ENCODE peak calls at places on chromosomes 5 and 9, in nine cellular contexts. W is sigmoid colon, M is fibroblast of the aortic adventitia, Z is BJ, B is astrocyte of the spinal cord, R is gastrocnemius medialis, I is neural progenitor cell, C is pancreas, L is A549. E is an unnamed sample.

GRCh38 chr5:180098991-180099732 is 27.6 kb upstream of the RNF130 start:
- DNase-seq in W (no peak), L (no peak), B (no peak), M (no peak), Z (no peak), I (no peak), C (no peak), R (no peak), E (no peak)

GRCh38 chr9:133238272-133238850 is 29.3 kb upstream of the OBP2B start:
- DNase-seq in M (no peak), C (peak), R (peak), I (peak), W (peak), L (peak), Z (no peak), B (peak), E (peak)

GRCh38 chr5:8081179-8081578 is 212.2 kb downstream of the MTRR start:
- DNase-seq in M (no peak), I (no peak), R (no peak), C (no peak), L (no peak), B (no peak), Z (no peak), W (no peak), E (no peak)

GRCh38 chr5:142821027-142821732 is 51.0 kb downstream of the ARHGAP26 start:
- DNase-seq in L (no peak), C (no peak), Z (no peak), R (no peak), I (no peak), W (no peak), B (no peak), M (no peak), E (no peak)

GRCh38 chr9:116644099-116644688 is 42.9 kb upstream of the TRIM32 start:
- DNase-seq in C (no peak), B (peak), L (no peak), I (no peak), M (peak), Z (peak), W (no peak), R (no peak), E (no peak)

GRCh38 chr5:156528673-156529072 is 201.7 kb downstream of the SGCD start:
- DNase-seq in I (no peak), M (no peak), B (no peak), R (no peak), W (no peak), C (no peak), Z (no peak), L (no peak), E (no peak)

GRCh38 chr5:122774861-122775712 is at the start of gene SNX2:
- DNase-seq in I (peak), M (peak), R (peak), Z (peak), L (peak), C (peak), W (peak), B (peak), E (peak)

GRCh38 chr5:16763211-16763610 is 146.4 kb upstream of the RETREG1 start:
- DNase-seq in M (no peak), Z (no peak), W (no peak), R (no peak), L (no peak), I (no peak), C (no peak), B (no peak), E (no peak)

GRCh38 chr9:96186601-96187011 is 115.4 kb downstream of the HSD17B3 start:
- DNase-seq in W (peak), I (peak), Z (no peak), M (no peak), C (no peak), R (no peak), L (no peak), B (peak), E (peak)

GRCh38 chr9:126916909-126917308 is 2.3 kb downstream of the RALGPS1 start:
- DNase-seq in W (no peak), L (no peak), Z (no peak), M (no peak), I (peak), B (no peak), R (no peak), C (no peak), E (no peak)

GRCh38 chr5:52077941-52078825 is 694.9 kb downstream of the ISL1 start:
- DNase-seq in C (no peak), L (no peak), R (no peak), B (no peak), Z (no peak), I (peak), M (no peak), W (no peak), E (no peak)

GRCh38 chr9:83043583-83043982 is 19.4 kb downstream of the RASEF start:
- DNase-seq in M (no peak), I (no peak), B (peak), W (no peak), C (no peak), R (no peak), L (no peak), Z (peak), E (no peak)

GRCh38 chr5:108418172-108418571 is 36.3 kb upstream of the FBXL17 start:
- DNase-seq in I (no peak), R (peak), Z (no peak), W (peak), C (no peak), M (no peak), B (no peak), L (no peak), E (no peak)

GRCh38 chr9:130039504-130040147 is 3.4 kb downstream of the FNBP1 start:
- DNase-seq in M (peak), B (no peak), I (peak), Z (no peak), W (no peak), C (no peak), R (no peak), L (no peak), E (no peak)

GRCh38 chr5:33470544-33470943 is 29.8 kb downstream of the TARS1 start:
- DNase-seq in M (peak), R (no peak), B (peak), C (peak), L (peak), Z (no peak), I (peak), W (no peak), E (peak)

GRCh38 chr9:21872696-21873095 is 70.3 kb downstream of the MTAP start:
- DNase-seq in L (no peak), I (no peak), R (no peak), W (no peak), M (no peak), C (no peak), Z (no peak), B (no peak), E (no peak)

GRCh38 chr5:145587308-145588071 is 247.7 kb downstream of the PRELID2 start:
- DNase-seq in R (no peak), I (no peak), C (peak), M (peak), L (peak), W (no peak), Z (peak), B (peak), E (peak)

GRCh38 chr9:69622664-69623063 is 49.5 kb downstream of the APBA1 start:
- DNase-seq in L (no peak), R (no peak), C (no peak), B (peak), Z (no peak), M (peak), W (no peak), I (no peak), E (no peak)

GRCh38 chr5:6885581-6885980 is 172.3 kb downstream of the TENT4A start:
- DNase-seq in Z (no peak), I (no peak), R (no peak), C (no peak), L (no peak), B (no peak), M (no peak), W (no peak), E (no peak)

GRCh38 chr5:145980718-145981117 is 44.3 kb downstream of the SH3RF2 start:
- DNase-seq in Z (no peak), L (no peak), C (no peak), M (no peak), W (no peak), R (no peak), I (no peak), B (no peak), E (no peak)

GRCh38 chr9:133566817-133567216 is 32.3 kb downstream of the ADAMTSL2 start:
- DNase-seq in R (no peak), B (no peak), C (no peak), W (no peak), Z (no peak), I (no peak), L (no peak), M (no peak), E (no peak)

GRCh38 chr9:78215706-78216105 is 20.2 kb upstream of the CEP78 start:
- DNase-seq in L (no peak), I (no peak), C (no peak), Z (peak), M (peak), W (no peak), B (no peak), R (no peak), E (no peak)

GRCh38 chr5:6728011-6728794 is 15.0 kb downstream of the TENT4A start:
- DNase-seq in I (peak), C (no peak), M (no peak), Z (no peak), L (no peak), W (no peak), R (no peak), B (no peak), E (no peak)

GRCh38 chr5:80976985-80977384 is 16.8 kb downstream of the RASGRF2 start:
- DNase-seq in C (no peak), L (no peak), B (no peak), I (no peak), Z (no peak), M (no peak), R (no peak), W (no peak), E (no peak)

GRCh38 chr9:109161471-109161870 is 5.6 kb downstream of the FRRS1L start:
- DNase-seq in M (no peak), C (no peak), I (no peak), R (no peak), B (no peak), Z (no peak), L (no peak), W (no peak), E (no peak)

GRCh38 chr5:56535347-56535746 is 280.0 kb upstream of the MAP3K1 start:
- DNase-seq in R (no peak), L (no peak), C (no peak), W (no peak), M (no peak), I (no peak), B (no peak), Z (no peak), E (no peak)

GRCh38 chr5:159091051-159091450 is 8.7 kb downstream of the EBF1 start:
- DNase-seq in B (no peak), R (no peak), W (no peak), C (no peak), I (no peak), M (peak), Z (no peak), L (no peak), E (no peak)

GRCh38 chr5:31232273-31232888 is 38.9 kb downstream of the CDH6 start:
- DNase-seq in C (no peak), M (peak), Z (no peak), L (peak), B (peak), I (peak), W (no peak), R (no peak), E (peak)

GRCh38 chr9:134738869-134739659 is 97.5 kb downstream of the COL5A1 start:
- DNase-seq in L (peak), B (peak), Z (no peak), W (peak), C (peak), I (peak), M (peak), R (peak), E (peak)

DNA sequence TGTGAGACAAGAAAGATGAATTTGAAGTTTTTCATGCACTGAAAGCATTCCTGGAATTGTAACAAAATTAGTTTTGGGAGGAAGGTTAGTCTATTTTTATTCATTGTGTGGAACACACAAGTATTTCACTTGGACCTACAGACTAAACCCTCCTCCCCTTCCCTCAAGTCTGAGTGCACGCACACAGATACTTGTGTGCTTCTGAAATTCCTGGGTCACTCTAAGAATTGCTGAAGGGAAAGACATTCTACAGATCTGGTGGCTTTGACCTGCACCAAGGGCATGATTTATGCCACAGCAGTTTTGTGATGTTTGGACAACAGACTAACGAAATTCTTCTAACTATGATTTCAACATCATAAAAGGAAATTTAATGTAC is 150.5 kb downstream of the ARL15 start:
- DNase-seq in C (no peak), R (no peak), Z (no peak), L (no peak), W (no peak), B (no peak), M (peak), I (no peak), E (no peak)
- TF ChIP-seq CTCF in C (no peak), R (no peak), Z (no peak), L (no peak), W (no peak), B (no peak), M (no peak), I (no peak), E (no peak)

GRCh38 chr9:10479172-10479571 is 133.6 kb downstream of the PTPRD start:
- DNase-seq in C (no peak), W (no peak), I (peak), B (peak), R (no peak), M (no peak), L (no peak), Z (no peak), E (no peak)
- TF ChIP-seq CTCF in C (no peak), W (no peak), I (peak), B (peak), R (no peak), M (peak), L (no peak), Z (no peak), E (no peak)

DNA sequence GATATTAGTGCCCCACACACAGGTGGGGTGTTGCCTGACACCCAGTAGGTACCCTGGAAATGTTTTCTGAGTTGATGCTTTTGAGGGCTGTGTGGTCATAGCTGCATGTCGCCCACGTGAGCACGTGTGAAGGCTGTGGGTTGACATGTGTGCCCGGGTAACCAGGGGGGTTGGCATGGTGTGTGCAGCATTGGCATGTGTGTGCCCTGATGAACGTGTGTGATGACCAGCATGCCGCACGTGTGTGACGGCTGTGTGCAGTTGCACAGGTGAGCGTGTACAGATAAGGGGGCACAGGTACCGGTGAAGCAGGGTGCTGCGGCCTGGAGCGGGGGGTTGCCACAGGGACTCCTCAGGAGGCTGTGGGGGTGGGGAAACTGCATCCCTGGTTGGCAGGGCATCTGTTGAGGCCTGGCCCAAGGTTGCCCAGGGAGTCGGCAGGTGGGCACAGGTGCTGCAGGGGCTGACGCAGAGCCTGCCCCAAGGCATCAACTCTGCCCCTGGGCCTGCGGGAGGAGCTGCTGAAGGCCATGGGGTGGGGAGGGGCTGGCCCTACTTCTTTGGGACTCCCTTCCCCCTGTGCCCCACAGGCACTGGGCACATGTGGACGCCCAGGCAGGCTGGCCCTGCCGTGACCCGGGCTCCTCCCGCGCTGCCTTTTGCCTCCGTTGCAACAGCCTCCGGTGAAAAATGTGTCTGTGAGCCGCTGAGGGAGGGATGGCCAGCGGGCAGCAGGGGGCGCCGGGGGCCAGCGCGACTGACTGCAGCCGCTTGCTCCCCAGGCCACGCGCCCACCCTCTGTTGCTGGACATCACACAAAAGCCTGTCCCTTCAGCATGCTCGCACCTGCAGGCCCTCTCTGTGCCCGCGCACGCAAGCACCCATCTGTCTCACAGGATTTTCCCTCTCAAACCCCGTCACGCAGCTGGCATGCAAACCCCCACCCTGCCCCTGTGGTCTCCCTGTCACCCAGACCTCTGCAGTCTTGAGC is 2.2 kb downstream of the UNC5A start:
- DNase-seq in W (no peak), I (peak), L (peak), C (no peak), M (no peak), B (no peak), Z (no peak), R (no peak), E (peak)
- TF ChIP-seq CTCF in W (no peak), I (peak), L (peak), C (no peak), M (peak), B (peak), Z (peak), R (no peak), E (peak)

GRCh38 chr5:138303365-138303764 is 28.2 kb downstream of the CDC25C start:
- DNase-seq in L (no peak), Z (no peak), W (no peak), C (no peak), B (peak), I (no peak), R (no peak), M (no peak), E (no peak)
- TF ChIP-seq CTCF in L (no peak), Z (no peak), W (no peak), C (no peak), B (no peak), I (no peak), R (no peak), M (no peak), E (no peak)

GRCh38 chr5:136309932-136310598 is 55.3 kb downstream of the TRPC7 start:
- DNase-seq in R (no peak), Z (no peak), C (no peak), M (no peak), B (no peak), L (no peak), I (no peak), W (no peak), E (no peak)

GRCh38 chr5:136311999-136312398 is 53.3 kb downstream of the TRPC7 start:
- DNase-seq in L (no peak), W (no peak), M (no peak), R (no peak), B (no peak), I (no peak), Z (no peak), C (no peak), E (no peak)

GRCh38 chr5:136309376-136309775 is 56.0 kb downstream of the TRPC7 start:
- DNase-seq in Z (no peak), W (no peak), R (no peak), L (no peak), C (no peak), M (no peak), I (no peak), B (no peak), E (no peak)

GRCh38 chr5:136314302-136314701 is 51.0 kb downstream of the TRPC7 start:
- DNase-seq in I (no peak), C (no peak), B (no peak), M (no peak), Z (no peak), R (no peak), L (no peak), W (no peak), E (no peak)

GRCh38 chr5:136308396-136308795 is 56.9 kb downstream of the TRPC7 start:
- DNase-seq in W (no peak), C (no peak), R (no peak), B (no peak), M (no peak), Z (no peak), L (no peak), I (peak), E (peak)
- TF ChIP-seq CTCF in W (no peak), C (no peak), R (no peak), B (no peak), M (no peak), Z (no peak), L (no peak), I (peak), E (no peak)

GRCh38 chr9:35198191-35198590 is 36.4 kb downstream of the UNC13B start:
- DNase-seq in L (no peak), I (no peak), Z (no peak), C (no peak), B (no peak), M (no peak), R (no peak), W (no peak), E (no peak)

GRCh38 chr9:35195683-35196082 is 33.9 kb downstream of the UNC13B start:
- DNase-seq in C (no peak), I (no peak), W (no peak), R (no peak), M (no peak), L (no peak), Z (no peak), B (peak), E (no peak)

GRCh38 chr9:35191105-35191504 is 29.3 kb downstream of the UNC13B start:
- DNase-seq in C (no peak), L (no peak), W (no peak), Z (no peak), B (no peak), M (no peak), I (no peak), R (no peak), E (no peak)

DNA sequence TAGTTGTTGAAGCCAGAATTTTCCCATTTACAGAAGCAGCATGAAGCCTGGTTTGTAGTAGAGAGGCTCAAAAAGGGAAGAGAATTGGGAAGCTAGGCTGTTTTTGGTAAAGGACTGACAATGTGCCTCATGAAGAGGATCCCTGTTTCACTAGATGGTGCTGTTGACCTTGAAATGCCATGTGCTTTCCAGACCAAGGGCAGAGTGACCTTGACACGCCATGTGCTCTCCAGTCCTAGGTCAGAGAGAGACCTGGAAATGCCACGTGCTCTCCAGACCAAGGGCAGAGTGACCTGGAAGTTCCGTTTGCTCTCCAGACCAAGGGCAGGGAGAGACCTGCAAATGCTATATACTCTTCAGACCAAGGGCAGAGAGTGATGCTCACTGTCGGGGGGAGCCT is 32.0 kb downstream of the UNC13B start:
- DNase-seq in M (peak), I (no peak), Z (no peak), B (no peak), L (no peak), C (no peak), W (no peak), R (no peak), E (no peak)
- TF ChIP-seq CTCF in M (no peak), I (no peak), Z (no peak), B (no peak), L (no peak), C (no peak), W (no peak), R (peak), E (no peak)

GRCh38 chr5:42993516-42994284 is 46.4 kb downstream of the ANXA2R start:
- DNase-seq in W (no peak), B (peak), Z (no peak), M (peak), L (no peak), R (no peak), I (peak), C (no peak), E (no peak)
- TF ChIP-seq CTCF in W (no peak), B (no peak), Z (no peak), M (peak), L (no peak), R (no peak), I (no peak), C (no peak), E (no peak)